ENCODE peak calls at places on chromosomes 6 and 20, in five cellular contexts. O is epithelial cell of proximal tubule, Q is OCI-LY7, Y is right atrium auricular region, N is mucosa of descending colon. L is an unnamed sample.

GRCh38 chr6:112626468-112627082 is 279.4 kb downstream of the RFPL4B start:
- DNase-seq in O (peak; percentile 89), Q (no peak), Y (no peak), N (no peak), L (no peak)

GRCh38 chr6:18242062-18242851 is 22.1 kb downstream of the DEK start:
- DNase-seq in O (peak; percentile 46), Q (no peak), Y (no peak), N (peak; percentile 16), L (no peak)

GRCh38 chr6:35311390-35312075 is 13.9 kb downstream of the DEF6 start:
- DNase-seq in O (no peak), Q (peak; percentile 82), Y (peak; percentile 52), N (no peak), L (no peak)

GRCh38 chr6:109793793-109794192 is 102.7 kb downstream of the FIG4 start:
- DNase-seq in O (peak; percentile 71), Q (no peak), Y (peak; percentile 64), N (no peak), L (no peak)

GRCh38 chr6:25883536-25883935 is 9.5 kb upstream of the SLC17A3 start:
- DNase-seq in O (no peak), Q (no peak), Y (no peak), N (no peak), L (no peak)

GRCh38 chr6:8219352-8219943 is 117.1 kb upstream of the EEF1E1 start:
- DNase-seq in O (no peak), Q (peak; percentile 43), Y (no peak), N (no peak), L (no peak)

GRCh38 chr6:116011520-116011919 is 49.2 kb downstream of the FRK start:
- DNase-seq in O (no peak), Q (no peak), Y (no peak), N (no peak), L (no peak)

GRCh38 chr6:157134402-157135074 is 188.8 kb downstream of the TMEM242 start:
- DNase-seq in O (no peak), Q (no peak), Y (no peak), N (no peak), L (no peak)

GRCh38 chr20:38123021-38123587 is 42.0 kb downstream of the TGM2 start:
- DNase-seq in O (no peak), Q (no peak), Y (peak; percentile 57), N (no peak), L (peak; percentile 56)

GRCh38 chr6:39026175-39026574 is 22.4 kb upstream of the GLP1R start:
- DNase-seq in O (no peak), Q (no peak), Y (no peak), N (no peak), L (no peak)

GRCh38 chr6:39029156-39030011 is 19.2 kb upstream of the GLP1R start:
- DNase-seq in O (no peak), Q (peak; percentile 22), Y (no peak), N (peak; percentile 67), L (no peak)
- TF ChIP-seq CTCF in O (peak; percentile 77), Q (peak; percentile 85), Y (peak; percentile 49), N (peak; percentile 47), L (peak; percentile 58)

DNA sequence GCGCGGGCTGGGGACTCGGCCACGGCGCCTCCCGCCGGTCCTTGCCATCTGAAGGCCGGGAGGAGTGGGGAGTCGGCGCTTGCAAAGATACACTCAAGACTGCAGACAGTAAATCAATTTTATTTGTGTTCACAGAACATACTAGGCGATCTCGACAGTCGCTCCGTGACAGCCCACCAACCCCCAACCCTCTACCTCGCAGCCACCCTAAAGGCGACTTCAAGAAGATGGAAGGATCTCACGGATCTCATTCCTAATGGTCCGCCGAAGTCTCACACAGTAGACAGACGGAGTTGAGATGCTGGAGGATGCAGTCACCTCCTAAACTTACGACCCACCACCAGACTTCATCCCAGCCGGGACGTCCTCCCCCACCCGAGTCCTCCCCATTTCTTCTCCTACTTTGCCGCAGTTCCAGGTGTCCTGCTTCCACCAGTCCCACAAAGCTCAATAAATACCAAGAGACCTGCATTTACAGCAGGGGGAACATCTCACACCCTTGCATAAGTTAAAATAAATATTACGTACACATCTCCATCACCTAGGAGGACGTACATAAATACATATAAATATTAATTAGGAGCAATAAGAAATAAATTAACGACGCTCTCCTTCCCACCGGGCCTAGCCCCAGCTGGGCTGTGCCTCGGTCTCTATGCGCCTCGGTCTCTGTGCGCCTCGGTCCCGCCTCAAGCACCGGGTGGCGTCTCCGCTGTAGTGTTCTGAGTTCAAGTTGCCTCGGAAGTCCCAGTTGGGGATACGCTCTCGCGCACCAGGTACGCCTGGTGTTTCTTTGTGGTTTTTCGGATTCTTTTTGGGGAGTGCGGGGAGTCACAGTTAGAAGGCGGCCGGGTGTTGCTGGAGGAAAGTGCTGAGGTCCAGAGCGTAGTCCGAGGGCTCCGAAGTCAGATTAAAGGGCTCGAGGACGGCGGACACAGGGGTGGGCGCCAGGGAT is 889 bp upstream of the FLOT1 start:
- DNase-seq in O (no peak), Q (no peak), Y (no peak), N (peak; percentile 73), L (no peak)
- TF ChIP-seq CTCF in O (no peak), Q (no peak), Y (no peak), N (no peak), L (no peak)

GRCh38 chr6:28982476-28983266 is 22.4 kb downstream of the ZNF311 start:
- DNase-seq in O (peak; percentile 61), Q (no peak), Y (no peak), N (no peak), L (no peak)
- TF ChIP-seq CTCF in O (peak; percentile 22), Q (no peak), Y (no peak), N (no peak), L (peak; percentile 33)

GRCh38 chr20:2480381-2480780 is 9.8 kb upstream of the SNRPB start:
- DNase-seq in O (no peak), Q (no peak), Y (no peak), N (no peak), L (no peak)

GRCh38 chr20:2475850-2476741 is 5.5 kb upstream of the SNRPB start:
- DNase-seq in O (no peak), Q (no peak), Y (no peak), N (no peak), L (no peak)

GRCh38 chr20:2476742-2477615 is 6.4 kb upstream of the SNRPB start:
- DNase-seq in O (no peak), Q (no peak), Y (no peak), N (no peak), L (no peak)
- TF ChIP-seq CTCF in O (peak; percentile 23), Q (peak; percentile 60), Y (no peak), N (no peak), L (peak; percentile 8)

DNA sequence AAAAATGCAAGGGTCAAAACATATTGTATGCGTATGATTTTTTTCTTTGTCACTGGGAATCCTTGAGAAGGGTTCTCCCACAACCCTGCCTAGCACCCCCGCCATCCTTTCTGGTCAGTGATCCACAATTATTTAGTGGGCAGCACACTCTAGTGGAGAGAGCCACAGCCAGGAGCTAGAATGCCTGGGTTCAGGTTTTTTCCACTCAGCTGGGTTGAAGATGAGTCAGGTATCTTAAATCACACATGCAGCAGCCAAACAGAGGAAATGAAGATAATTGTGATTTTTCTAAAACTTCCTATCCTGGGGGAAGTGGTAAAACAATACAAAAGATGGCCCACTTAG is 243.1 kb downstream of the PKHD1 start:
- DNase-seq in O (no peak), Q (no peak), Y (no peak), N (no peak), L (no peak)
- TF ChIP-seq CTCF in O (peak; percentile 58), Q (peak; percentile 30), Y (no peak), N (no peak), L (peak; percentile 60)

GRCh38 chr20:25669826-25670422 is 26.7 kb downstream of the ZNF337 start:
- DNase-seq in O (no peak), Q (peak; percentile 6), Y (no peak), N (no peak), L (no peak)
- TF ChIP-seq CTCF in O (peak; percentile 19), Q (peak; percentile 20), Y (no peak), N (no peak), L (no peak)

GRCh38 chr20:36141310-36141709 is 13.2 kb upstream of the EPB41L1 start:
- DNase-seq in O (no peak), Q (no peak), Y (no peak), N (no peak), L (no peak)
- TF ChIP-seq CTCF in O (no peak), Q (peak; percentile 72), Y (no peak), N (no peak), L (no peak)

DNA sequence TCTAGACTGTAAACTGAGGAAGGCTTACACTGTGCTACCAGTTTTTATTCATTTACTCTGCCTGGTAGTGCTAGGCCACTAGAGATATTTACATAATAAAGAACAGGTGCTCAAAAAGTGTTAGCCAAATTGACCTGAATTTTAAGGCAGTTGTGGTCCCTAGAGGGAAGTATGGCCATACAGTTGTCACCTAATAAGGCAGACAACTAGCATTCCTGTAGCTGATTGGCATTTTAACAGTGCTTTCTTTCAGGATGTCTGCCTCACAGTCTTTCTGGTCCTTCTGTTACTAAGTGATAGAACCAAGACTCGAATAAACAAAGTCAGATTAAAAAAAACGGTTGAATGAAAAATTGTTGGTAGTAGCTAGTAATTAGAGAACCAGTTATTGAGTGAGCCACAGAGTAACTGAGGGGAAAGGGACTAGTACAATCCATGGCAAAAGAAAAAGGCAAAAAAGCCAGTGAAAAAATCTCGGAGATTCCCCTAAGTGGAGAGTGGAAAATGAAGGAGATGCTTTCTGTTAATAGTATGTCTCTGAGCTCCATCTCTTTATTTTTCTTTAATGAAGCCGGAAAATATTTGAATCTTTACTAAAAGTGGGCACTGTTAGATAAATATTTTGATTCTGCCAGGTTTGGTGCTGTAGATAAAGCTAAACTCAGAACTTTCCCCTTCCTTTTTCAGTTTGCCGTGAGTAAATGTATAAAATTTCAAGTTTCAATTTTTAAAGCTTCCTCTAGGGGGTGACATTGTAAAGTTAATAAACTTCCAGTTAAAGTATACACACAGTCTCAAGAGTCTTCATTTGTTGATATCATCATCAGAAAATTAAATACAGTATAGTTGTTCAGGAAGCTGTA is 9.1 kb downstream of the VTA1 start:
- DNase-seq in O (no peak), Q (peak; percentile 59), Y (no peak), N (no peak), L (no peak)
- TF ChIP-seq CTCF in O (peak; percentile 42), Q (peak; percentile 79), Y (peak; percentile 30), N (no peak), L (peak; percentile 57)

GRCh38 chr6:53178837-53179432 is 30.3 kb upstream of the GCM1 start:
- DNase-seq in O (no peak), Q (no peak), Y (no peak), N (no peak), L (no peak)
- TF ChIP-seq CTCF in O (no peak), Q (peak; percentile 62), Y (no peak), N (no peak), L (no peak)

GRCh38 chr6:167116109-167116837 is 6.6 kb upstream of the CCR6 start:
- DNase-seq in O (no peak), Q (no peak), Y (no peak), N (no peak), L (no peak)

GRCh38 chr6:167113935-167114910 is 8.7 kb upstream of the CCR6 start:
- DNase-seq in O (no peak), Q (peak; percentile 96), Y (no peak), N (peak; percentile 36), L (no peak)

GRCh38 chr6:167116838-167117228 is 6.1 kb upstream of the CCR6 start:
- DNase-seq in O (no peak), Q (no peak), Y (no peak), N (no peak), L (no peak)

GRCh38 chr6:167113047-167113446 is 9.8 kb upstream of the CCR6 start:
- DNase-seq in O (no peak), Q (peak; percentile 97), Y (no peak), N (no peak), L (no peak)

DNA sequence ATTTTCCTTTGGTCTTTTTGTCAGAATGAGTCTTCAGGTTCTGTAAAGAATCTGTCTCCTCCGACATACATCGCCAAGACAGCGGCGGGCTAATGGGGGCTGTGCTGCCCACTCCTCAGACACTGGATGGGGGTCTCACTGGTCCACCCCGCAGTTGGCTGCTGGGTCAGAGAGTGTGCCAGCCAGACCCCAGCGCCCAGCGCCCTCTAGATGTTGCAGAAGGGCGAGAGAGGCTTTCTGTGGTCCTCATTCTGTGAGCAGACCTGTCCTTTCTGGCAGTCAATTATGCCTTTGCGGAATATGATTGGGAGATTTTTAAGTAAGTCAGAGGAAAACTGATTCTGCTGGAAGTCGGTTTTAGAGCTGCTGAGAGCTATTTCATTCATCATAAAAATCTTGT is 7.8 kb upstream of the CCR6 start:
- DNase-seq in O (no peak), Q (peak; percentile 59), Y (no peak), N (no peak), L (no peak)
- TF ChIP-seq CTCF in O (no peak), Q (peak; percentile 94), Y (no peak), N (no peak), L (no peak)